ENCODE peak calls at places on chromosomes 11 and 22, in ten cellular contexts. One of them, this sample, is unnamed.

GRCh38 chr11:2402890-2403645 is 2.5 kb downstream of the TSSC4 start:
- DNase-seq in upper lobe of left lung: no peak
- DNase-seq in aorta: no peak
- DNase-seq in mesendoderm: no peak
- DNase-seq in choroid plexus epithelial cell: no peak
- DNase-seq in skeletal muscle cell: no peak
- DNase-seq in RWPE2: no peak
- DNase-seq in kidney epithelial cell: no peak
- DNase-seq in lower leg skin: no peak
- DNase-seq in cardiac fibroblast: no peak
- DNase-seq in this sample: no peak

GRCh38 chr11:11758603-11759196 is 83.1 kb upstream of the USP47 start:
- DNase-seq in aorta: no peak
- DNase-seq in mesendoderm: no peak
- DNase-seq in upper lobe of left lung: no peak
- DNase-seq in choroid plexus epithelial cell: no peak
- DNase-seq in RWPE2: no peak
- DNase-seq in cardiac fibroblast: no peak
- DNase-seq in lower leg skin: no peak
- DNase-seq in skeletal muscle cell: no peak
- DNase-seq in kidney epithelial cell: no peak
- DNase-seq in this sample: no peak

GRCh38 chr11:1335811-1336761 is 26.7 kb upstream of the TOLLIP start:
- DNase-seq in upper lobe of left lung: peak; percentile 88
- DNase-seq in RWPE2: no peak
- DNase-seq in aorta: peak; percentile 88
- DNase-seq in skeletal muscle cell: peak; percentile 66
- DNase-seq in cardiac fibroblast: peak; percentile 93
- DNase-seq in lower leg skin: peak; percentile 88
- DNase-seq in choroid plexus epithelial cell: peak; percentile 90
- DNase-seq in kidney epithelial cell: no peak
- DNase-seq in mesendoderm: peak; percentile 81
- DNase-seq in this sample: peak; percentile 59

GRCh38 chr22:39570226-39570625 is 327 bp upstream of the CACNA1I start:
- DNase-seq in aorta: no peak
- DNase-seq in cardiac fibroblast: no peak
- DNase-seq in kidney epithelial cell: no peak
- DNase-seq in RWPE2: no peak
- DNase-seq in lower leg skin: no peak
- DNase-seq in choroid plexus epithelial cell: no peak
- DNase-seq in mesendoderm: no peak
- DNase-seq in upper lobe of left lung: no peak
- DNase-seq in skeletal muscle cell: no peak
- DNase-seq in this sample: no peak

GRCh38 chr11:4636962-4637661 is at the start of gene OR51D1:
- DNase-seq in cardiac fibroblast: peak; percentile 77
- DNase-seq in choroid plexus epithelial cell: peak; percentile 82
- DNase-seq in skeletal muscle cell: peak; percentile 17
- DNase-seq in kidney epithelial cell: no peak
- DNase-seq in mesendoderm: peak; percentile 84
- DNase-seq in RWPE2: no peak
- DNase-seq in upper lobe of left lung: no peak
- DNase-seq in lower leg skin: peak; percentile 32
- DNase-seq in aorta: peak; percentile 87
- DNase-seq in this sample: peak; percentile 52

GRCh38 chr22:38700271-38700788 is 413 bp downstream of the JOSD1 start:
- DNase-seq in kidney epithelial cell: no peak
- DNase-seq in lower leg skin: peak; percentile 37
- DNase-seq in mesendoderm: peak; percentile 46
- DNase-seq in choroid plexus epithelial cell: no peak
- DNase-seq in cardiac fibroblast: peak; percentile 78
- DNase-seq in upper lobe of left lung: peak; percentile 96
- DNase-seq in skeletal muscle cell: no peak
- DNase-seq in aorta: peak; percentile 92
- DNase-seq in RWPE2: no peak
- DNase-seq in this sample: no peak

GRCh38 chr11:61293869-61294716 is 1.0 kb downstream of the VWCE start:
- DNase-seq in skeletal muscle cell: peak; percentile 36
- DNase-seq in upper lobe of left lung: peak; percentile 92
- DNase-seq in aorta: peak; percentile 89
- DNase-seq in RWPE2: no peak
- DNase-seq in lower leg skin: no peak
- DNase-seq in choroid plexus epithelial cell: peak; percentile 76
- DNase-seq in cardiac fibroblast: peak; percentile 70
- DNase-seq in mesendoderm: peak; percentile 62
- DNase-seq in kidney epithelial cell: no peak
- DNase-seq in this sample: peak; percentile 22

GRCh38 chr11:48095779-48096470 is 115.6 kb downstream of the PTPRJ start:
- DNase-seq in mesendoderm: peak; percentile 41
- DNase-seq in skeletal muscle cell: no peak
- DNase-seq in choroid plexus epithelial cell: no peak
- DNase-seq in RWPE2: no peak
- DNase-seq in aorta: no peak
- DNase-seq in kidney epithelial cell: no peak
- DNase-seq in cardiac fibroblast: peak; percentile 13
- DNase-seq in upper lobe of left lung: no peak
- DNase-seq in lower leg skin: no peak
- DNase-seq in this sample: no peak

GRCh38 chr11:1694846-1695547 is 2.0 kb upstream of the KRTAP5-6 start:
- DNase-seq in RWPE2: no peak
- DNase-seq in cardiac fibroblast: no peak
- DNase-seq in mesendoderm: no peak
- DNase-seq in upper lobe of left lung: no peak
- DNase-seq in kidney epithelial cell: no peak
- DNase-seq in choroid plexus epithelial cell: no peak
- DNase-seq in lower leg skin: no peak
- DNase-seq in aorta: no peak
- DNase-seq in skeletal muscle cell: no peak
- DNase-seq in this sample: no peak

GRCh38 chr11:123543796-123544195 is 110.6 kb downstream of the SCN3B start:
- DNase-seq in aorta: no peak
- DNase-seq in choroid plexus epithelial cell: peak; percentile 25
- DNase-seq in lower leg skin: no peak
- DNase-seq in skeletal muscle cell: no peak
- DNase-seq in upper lobe of left lung: no peak
- DNase-seq in mesendoderm: no peak
- DNase-seq in kidney epithelial cell: peak; percentile 67
- DNase-seq in RWPE2: no peak
- DNase-seq in cardiac fibroblast: peak; percentile 62
- DNase-seq in this sample: peak; percentile 84

GRCh38 chr22:42595434-42595833 is 19.2 kb downstream of the POLDIP3 start:
- DNase-seq in choroid plexus epithelial cell: no peak
- DNase-seq in lower leg skin: no peak
- DNase-seq in aorta: no peak
- DNase-seq in RWPE2: no peak
- DNase-seq in mesendoderm: no peak
- DNase-seq in skeletal muscle cell: no peak
- DNase-seq in cardiac fibroblast: peak; percentile 65
- DNase-seq in kidney epithelial cell: no peak
- DNase-seq in upper lobe of left lung: no peak
- DNase-seq in this sample: no peak

GRCh38 chr11:108732395-108732794 is 67.5 kb downstream of the DDX10 start:
- DNase-seq in cardiac fibroblast: no peak
- DNase-seq in upper lobe of left lung: no peak
- DNase-seq in aorta: no peak
- DNase-seq in mesendoderm: no peak
- DNase-seq in RWPE2: no peak
- DNase-seq in kidney epithelial cell: no peak
- DNase-seq in skeletal muscle cell: no peak
- DNase-seq in lower leg skin: no peak
- DNase-seq in choroid plexus epithelial cell: no peak
- DNase-seq in this sample: no peak

GRCh38 chr22:35761037-35761436 is 43.4 kb downstream of the APOL5 start:
- DNase-seq in upper lobe of left lung: no peak
- DNase-seq in skeletal muscle cell: no peak
- DNase-seq in aorta: no peak
- DNase-seq in mesendoderm: peak; percentile 56
- DNase-seq in RWPE2: no peak
- DNase-seq in choroid plexus epithelial cell: peak; percentile 57
- DNase-seq in cardiac fibroblast: peak; percentile 48
- DNase-seq in lower leg skin: no peak
- DNase-seq in kidney epithelial cell: no peak
- DNase-seq in this sample: no peak

GRCh38 chr11:132022718-132023117 is 652.3 kb downstream of the NTM start:
- DNase-seq in skeletal muscle cell: peak; percentile 27
- DNase-seq in upper lobe of left lung: no peak
- DNase-seq in lower leg skin: no peak
- DNase-seq in cardiac fibroblast: peak; percentile 11
- DNase-seq in choroid plexus epithelial cell: peak; percentile 20
- DNase-seq in mesendoderm: peak; percentile 24
- DNase-seq in aorta: no peak
- DNase-seq in kidney epithelial cell: no peak
- DNase-seq in RWPE2: no peak
- DNase-seq in this sample: no peak

GRCh38 chr11:70252844-70253243 is 17.6 kb upstream of the PPFIA1 start:
- DNase-seq in upper lobe of left lung: no peak
- DNase-seq in aorta: peak; percentile 51
- DNase-seq in choroid plexus epithelial cell: no peak
- DNase-seq in cardiac fibroblast: no peak
- DNase-seq in kidney epithelial cell: no peak
- DNase-seq in lower leg skin: no peak
- DNase-seq in mesendoderm: no peak
- DNase-seq in RWPE2: no peak
- DNase-seq in skeletal muscle cell: no peak
- DNase-seq in this sample: no peak

GRCh38 chr11:112085822-112086421 is 634 bp downstream of the TIMM8B start:
- DNase-seq in skeletal muscle cell: no peak
- DNase-seq in kidney epithelial cell: no peak
- DNase-seq in aorta: no peak
- DNase-seq in choroid plexus epithelial cell: peak; percentile 49
- DNase-seq in mesendoderm: peak; percentile 36
- DNase-seq in RWPE2: no peak
- DNase-seq in cardiac fibroblast: peak; percentile 32
- DNase-seq in lower leg skin: no peak
- DNase-seq in upper lobe of left lung: no peak
- DNase-seq in this sample: peak; percentile 13

DNA sequence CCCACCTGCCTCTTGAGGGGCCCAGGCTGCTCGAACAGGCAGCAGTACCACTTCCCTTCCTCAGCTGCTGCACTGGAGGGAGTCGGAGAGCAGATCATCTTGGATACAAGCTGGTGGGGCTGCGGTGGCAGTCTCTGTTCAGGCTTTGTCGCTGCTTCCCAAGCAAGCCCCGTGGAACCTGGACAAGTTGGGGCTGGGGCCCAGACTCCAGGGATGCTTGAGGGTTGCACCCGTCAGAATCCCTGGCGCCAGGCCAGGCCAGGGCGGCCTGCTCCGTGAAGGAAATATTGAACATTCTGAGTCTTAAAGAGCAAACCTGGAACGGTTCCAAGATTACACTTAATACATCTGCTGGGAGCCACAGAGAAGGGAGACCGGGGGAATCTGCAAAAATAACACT is 310.1 kb upstream of the SORL1-AS1 start:
- DNase-seq in mesendoderm: peak; percentile 14
- DNase-seq in lower leg skin: no peak
- DNase-seq in kidney epithelial cell: no peak
- DNase-seq in skeletal muscle cell: peak; percentile 19
- DNase-seq in cardiac fibroblast: peak; percentile 60
- DNase-seq in upper lobe of left lung: peak; percentile 70
- DNase-seq in RWPE2: no peak
- DNase-seq in aorta: peak; percentile 80
- DNase-seq in choroid plexus epithelial cell: peak; percentile 75
- DNase-seq in this sample: peak; percentile 30
- H3K4me3 ChIP-seq in mesendoderm: no peak overlapping the region
- H3K4me3 ChIP-seq in lower leg skin: no peak overlapping the region
- H3K4me3 ChIP-seq in kidney epithelial cell: no peak overlapping the region
- H3K4me3 ChIP-seq in skeletal muscle cell: no peak overlapping the region
- H3K4me3 ChIP-seq in cardiac fibroblast: no peak overlapping the region
- H3K4me3 ChIP-seq in upper lobe of left lung: no peak overlapping the region
- H3K4me3 ChIP-seq in RWPE2: no peak overlapping the region
- H3K4me3 ChIP-seq in aorta: no peak overlapping the region
- H3K4me3 ChIP-seq in choroid plexus epithelial cell: peak overlapping the region; percentile 38
- H3K4me3 ChIP-seq in this sample: no peak overlapping the region

DNA sequence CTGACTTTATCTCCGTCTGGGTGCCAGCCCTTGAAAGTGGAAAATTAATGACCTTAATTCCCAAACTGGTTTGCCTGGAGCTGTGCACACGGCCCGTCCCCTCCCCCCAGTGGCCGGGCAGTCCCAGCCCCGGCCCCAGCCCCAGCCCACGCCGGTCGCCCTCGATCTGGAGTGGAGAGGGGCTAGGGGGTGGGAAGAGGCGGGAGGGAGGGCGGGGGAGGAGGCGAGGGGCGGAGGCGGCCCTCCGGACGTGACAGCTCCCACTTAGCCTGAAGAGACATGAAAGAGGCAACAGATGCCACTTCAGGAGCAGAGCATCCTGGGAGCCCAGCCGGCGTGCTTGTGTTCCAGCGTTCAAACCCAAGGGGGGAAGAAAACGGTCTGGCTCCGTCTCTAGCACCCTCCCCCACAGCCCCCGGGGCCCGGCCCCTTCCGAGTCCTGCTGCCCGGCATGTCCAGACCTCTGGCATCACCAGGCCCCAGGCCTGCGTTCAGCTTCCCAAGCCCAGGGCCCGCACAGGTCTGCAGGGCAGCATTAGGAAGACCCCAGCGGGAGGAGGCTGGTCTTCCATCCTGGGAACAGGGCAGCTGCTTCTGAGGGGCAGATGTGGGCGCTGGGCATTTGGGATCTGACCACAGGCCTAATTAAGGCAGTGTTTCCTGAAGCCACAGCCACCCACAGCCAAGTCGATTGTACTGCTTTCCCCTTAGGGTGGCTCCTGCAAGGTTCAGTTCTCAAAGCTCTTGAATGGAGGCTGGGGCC is 20.0 kb upstream of the LMO1 start:
- DNase-seq in aorta: peak; percentile 67
- DNase-seq in cardiac fibroblast: no peak
- DNase-seq in skeletal muscle cell: no peak
- DNase-seq in lower leg skin: peak; percentile 13
- DNase-seq in choroid plexus epithelial cell: no peak
- DNase-seq in mesendoderm: peak; percentile 63
- DNase-seq in kidney epithelial cell: no peak
- DNase-seq in upper lobe of left lung: peak; percentile 84
- DNase-seq in RWPE2: no peak
- DNase-seq in this sample: no peak
- H3K4me3 ChIP-seq in aorta: no peak overlapping the region
- H3K4me3 ChIP-seq in cardiac fibroblast: no peak overlapping the region
- H3K4me3 ChIP-seq in skeletal muscle cell: no peak overlapping the region
- H3K4me3 ChIP-seq in lower leg skin: no peak overlapping the region
- H3K4me3 ChIP-seq in choroid plexus epithelial cell: no peak overlapping the region
- H3K4me3 ChIP-seq in mesendoderm: peak overlapping the region; percentile 27
- H3K4me3 ChIP-seq in kidney epithelial cell: no peak overlapping the region
- H3K4me3 ChIP-seq in upper lobe of left lung: peak overlapping the region; percentile 41
- H3K4me3 ChIP-seq in RWPE2: no peak overlapping the region
- H3K4me3 ChIP-seq in this sample: no peak overlapping the region

GRCh38 chr11:68106165-68106940 is 14.8 kb downstream of the CHKA start:
- DNase-seq in lower leg skin: no peak
- DNase-seq in skeletal muscle cell: no peak
- DNase-seq in upper lobe of left lung: no peak
- DNase-seq in RWPE2: no peak
- DNase-seq in aorta: no peak
- DNase-seq in mesendoderm: no peak
- DNase-seq in choroid plexus epithelial cell: no peak
- DNase-seq in kidney epithelial cell: no peak
- DNase-seq in cardiac fibroblast: peak; percentile 57
- DNase-seq in this sample: no peak
- H3K4me3 ChIP-seq in lower leg skin: no peak overlapping the region
- H3K4me3 ChIP-seq in skeletal muscle cell: no peak overlapping the region
- H3K4me3 ChIP-seq in upper lobe of left lung: no peak overlapping the region
- H3K4me3 ChIP-seq in RWPE2: no peak overlapping the region
- H3K4me3 ChIP-seq in aorta: no peak overlapping the region
- H3K4me3 ChIP-seq in mesendoderm: no peak overlapping the region
- H3K4me3 ChIP-seq in choroid plexus epithelial cell: no peak overlapping the region
- H3K4me3 ChIP-seq in kidney epithelial cell: no peak overlapping the region
- H3K4me3 ChIP-seq in cardiac fibroblast: no peak overlapping the region
- H3K4me3 ChIP-seq in this sample: no peak overlapping the region

GRCh38 chr22:37633693-37634504 is 5.6 kb upstream of the SH3BP1 start:
- DNase-seq in RWPE2: no peak
- DNase-seq in lower leg skin: peak; percentile 69
- DNase-seq in upper lobe of left lung: peak; percentile 93
- DNase-seq in aorta: peak; percentile 93
- DNase-seq in cardiac fibroblast: peak; percentile 95
- DNase-seq in choroid plexus epithelial cell: peak; percentile 97
- DNase-seq in mesendoderm: peak; percentile 72
- DNase-seq in skeletal muscle cell: peak; percentile 85
- DNase-seq in kidney epithelial cell: peak; percentile 47
- DNase-seq in this sample: no peak
- H3K4me3 ChIP-seq in RWPE2: no peak overlapping the region
- H3K4me3 ChIP-seq in lower leg skin: no peak overlapping the region
- H3K4me3 ChIP-seq in upper lobe of left lung: peak overlapping the region; percentile 12
- H3K4me3 ChIP-seq in aorta: no peak overlapping the region
- H3K4me3 ChIP-seq in cardiac fibroblast: no peak overlapping the region
- H3K4me3 ChIP-seq in choroid plexus epithelial cell: peak overlapping the region; percentile 20
- H3K4me3 ChIP-seq in mesendoderm: no peak overlapping the region
- H3K4me3 ChIP-seq in skeletal muscle cell: no peak overlapping the region
- H3K4me3 ChIP-seq in kidney epithelial cell: no peak overlapping the region
- H3K4me3 ChIP-seq in this sample: no peak overlapping the region

This sample was measured in bronchial epithelial cell.